ENCODE peak calls at places on chromosomes 5 and 9, in nine cellular contexts. One of them, this sample, is unnamed.

GRCh38 chr5:180197016-180197702 is 11.9 kb downstream of the RASGEF1C start:
- DNase-seq in MM.1S: no peak
- DNase-seq in IMR-90: no peak
- DNase-seq in astrocyte of the spinal cord: no peak
- DNase-seq in stomach: no peak
- DNase-seq in endothelial cell: no peak
- DNase-seq in endothelial cell of umbilical vein: no peak
- DNase-seq in lung: no peak
- DNase-seq in PC-9: no peak
- DNase-seq in this sample: no peak

GRCh38 chr9:134566936-134567335 is 74.7 kb upstream of the COL5A1 start:
- DNase-seq in MM.1S: no peak
- DNase-seq in IMR-90: no peak
- DNase-seq in astrocyte of the spinal cord: no peak
- DNase-seq in stomach: peak
- DNase-seq in endothelial cell: no peak
- DNase-seq in endothelial cell of umbilical vein: no peak
- DNase-seq in lung: no peak
- DNase-seq in PC-9: no peak
- DNase-seq in this sample: no peak

GRCh38 chr9:71112866-71113265 is 8.6 kb downstream of the TRPM3 start:
- DNase-seq in MM.1S: no peak
- DNase-seq in IMR-90: no peak
- DNase-seq in astrocyte of the spinal cord: no peak
- DNase-seq in stomach: no peak
- DNase-seq in endothelial cell: no peak
- DNase-seq in endothelial cell of umbilical vein: no peak
- DNase-seq in lung: no peak
- DNase-seq in PC-9: no peak
- DNase-seq in this sample: no peak

GRCh38 chr9:121249563-121249962 is 18.4 kb upstream of the GSN start:
- DNase-seq in MM.1S: no peak
- DNase-seq in IMR-90: no peak
- DNase-seq in astrocyte of the spinal cord: no peak
- DNase-seq in stomach: no peak
- DNase-seq in endothelial cell: no peak
- DNase-seq in endothelial cell of umbilical vein: no peak
- DNase-seq in lung: no peak
- DNase-seq in PC-9: no peak
- DNase-seq in this sample: no peak

GRCh38 chr5:9456435-9457042 is 89.3 kb downstream of the SEMA5A start:
- DNase-seq in MM.1S: no peak
- DNase-seq in IMR-90: peak
- DNase-seq in astrocyte of the spinal cord: peak
- DNase-seq in stomach: no peak
- DNase-seq in endothelial cell: no peak
- DNase-seq in endothelial cell of umbilical vein: no peak
- DNase-seq in lung: no peak
- DNase-seq in PC-9: no peak
- DNase-seq in this sample: peak

GRCh38 chr5:132489871-132490483 is 596 bp downstream of the IRF1 start:
- DNase-seq in MM.1S: peak
- DNase-seq in IMR-90: peak
- DNase-seq in astrocyte of the spinal cord: peak
- DNase-seq in stomach: peak
- DNase-seq in endothelial cell: no peak
- DNase-seq in endothelial cell of umbilical vein: peak
- DNase-seq in lung: peak
- DNase-seq in PC-9: no peak
- DNase-seq in this sample: no peak

GRCh38 chr5:148011407-148012124 is 52.2 kb upstream of the SPINK5 start:
- DNase-seq in MM.1S: no peak
- DNase-seq in IMR-90: peak
- DNase-seq in astrocyte of the spinal cord: peak
- DNase-seq in stomach: no peak
- DNase-seq in endothelial cell: no peak
- DNase-seq in endothelial cell of umbilical vein: peak
- DNase-seq in lung: no peak
- DNase-seq in PC-9: peak
- DNase-seq in this sample: no peak

GRCh38 chr9:76691761-76692313 is 72.4 kb upstream of the PCA3 start:
- DNase-seq in MM.1S: no peak
- DNase-seq in IMR-90: no peak
- DNase-seq in astrocyte of the spinal cord: peak
- DNase-seq in stomach: no peak
- DNase-seq in endothelial cell: no peak
- DNase-seq in endothelial cell of umbilical vein: peak
- DNase-seq in lung: no peak
- DNase-seq in PC-9: no peak
- DNase-seq in this sample: no peak

GRCh38 chr9:137241490-137242328 is 622 bp downstream of the TUBB4B start:
- DNase-seq in MM.1S: peak
- DNase-seq in IMR-90: peak
- DNase-seq in astrocyte of the spinal cord: peak
- DNase-seq in stomach: peak
- DNase-seq in endothelial cell: no peak
- DNase-seq in endothelial cell of umbilical vein: peak
- DNase-seq in lung: peak
- DNase-seq in PC-9: peak
- DNase-seq in this sample: no peak

DNA sequence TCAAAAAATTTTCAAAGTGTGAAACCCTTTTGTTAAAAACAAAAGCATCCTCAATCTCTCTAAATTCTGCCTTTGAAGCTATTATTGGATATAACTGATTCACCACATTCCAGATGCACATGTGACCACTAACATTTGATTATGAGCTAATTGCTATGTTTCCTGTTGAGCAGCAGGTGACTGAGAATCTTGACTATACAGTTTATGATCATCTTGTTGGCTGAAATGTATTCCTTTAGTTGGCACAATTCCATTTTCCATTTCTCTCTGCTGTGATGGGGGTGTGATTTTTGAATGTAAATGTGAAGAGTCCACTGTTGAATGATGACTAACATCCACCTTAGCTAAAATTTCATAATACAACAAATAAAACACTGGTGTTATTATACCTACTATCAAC is 10.7 kb downstream of the LYSMD3 start:
- DNase-seq in MM.1S: peak
- DNase-seq in IMR-90: peak
- DNase-seq in astrocyte of the spinal cord: no peak
- DNase-seq in stomach: no peak
- DNase-seq in endothelial cell: no peak
- DNase-seq in endothelial cell of umbilical vein: peak
- DNase-seq in lung: no peak
- DNase-seq in PC-9: no peak
- DNase-seq in this sample: no peak
- TF ChIP-seq CTCF in MM.1S: no peak
- TF ChIP-seq CTCF in IMR-90: no peak
- TF ChIP-seq CTCF in astrocyte of the spinal cord: no peak
- TF ChIP-seq CTCF in stomach: no peak
- TF ChIP-seq CTCF in endothelial cell: no peak
- TF ChIP-seq CTCF in endothelial cell of umbilical vein: no peak
- TF ChIP-seq CTCF in lung: no peak
- TF ChIP-seq CTCF in PC-9: no peak
- TF ChIP-seq CTCF in this sample: no peak

DNA sequence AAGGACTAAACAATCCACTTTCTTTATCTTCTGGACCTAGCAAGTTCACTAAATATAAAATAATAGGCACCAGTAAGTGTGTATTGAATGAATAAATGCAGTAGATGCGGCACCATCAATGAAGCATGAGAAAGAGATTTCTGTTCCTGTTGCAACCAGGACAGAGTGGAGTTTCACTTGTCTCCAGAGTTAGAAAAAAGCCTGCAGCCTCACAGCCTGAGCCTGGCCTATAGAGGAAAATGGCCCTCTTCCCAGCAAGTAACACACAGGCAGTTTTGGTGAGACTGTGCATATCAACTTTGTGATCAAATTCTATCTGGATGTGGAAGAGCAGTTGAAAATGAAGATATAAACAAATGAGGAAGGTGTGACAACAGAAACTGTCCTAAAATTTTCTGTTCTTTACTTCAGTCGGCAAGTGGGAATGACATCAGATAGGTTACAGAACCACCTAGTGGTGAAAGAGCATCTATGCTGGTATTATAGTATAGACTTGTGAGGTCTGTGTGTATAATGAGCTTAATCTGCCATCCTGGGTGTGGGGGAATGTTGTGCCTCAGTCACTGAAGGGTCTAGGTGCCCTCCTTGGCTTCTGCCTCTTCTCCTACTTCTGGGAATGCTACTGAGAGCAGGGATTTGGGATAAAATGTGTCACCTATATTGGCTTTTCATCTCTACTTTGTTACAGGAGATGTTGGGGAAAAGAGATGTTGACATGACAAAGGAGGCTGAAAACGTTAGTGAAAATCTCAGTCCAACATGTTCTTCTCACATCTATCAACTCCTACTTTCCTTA is 28.2 kb downstream of the YIPF5 start:
- DNase-seq in MM.1S: peak
- DNase-seq in IMR-90: peak
- DNase-seq in astrocyte of the spinal cord: peak
- DNase-seq in stomach: no peak
- DNase-seq in endothelial cell: no peak
- DNase-seq in endothelial cell of umbilical vein: peak
- DNase-seq in lung: no peak
- DNase-seq in PC-9: no peak
- DNase-seq in this sample: no peak
- TF ChIP-seq CTCF in MM.1S: peak
- TF ChIP-seq CTCF in IMR-90: peak
- TF ChIP-seq CTCF in astrocyte of the spinal cord: peak
- TF ChIP-seq CTCF in stomach: peak
- TF ChIP-seq CTCF in endothelial cell: peak
- TF ChIP-seq CTCF in endothelial cell of umbilical vein: peak
- TF ChIP-seq CTCF in lung: no peak
- TF ChIP-seq CTCF in PC-9: peak
- TF ChIP-seq CTCF in this sample: peak

DNA sequence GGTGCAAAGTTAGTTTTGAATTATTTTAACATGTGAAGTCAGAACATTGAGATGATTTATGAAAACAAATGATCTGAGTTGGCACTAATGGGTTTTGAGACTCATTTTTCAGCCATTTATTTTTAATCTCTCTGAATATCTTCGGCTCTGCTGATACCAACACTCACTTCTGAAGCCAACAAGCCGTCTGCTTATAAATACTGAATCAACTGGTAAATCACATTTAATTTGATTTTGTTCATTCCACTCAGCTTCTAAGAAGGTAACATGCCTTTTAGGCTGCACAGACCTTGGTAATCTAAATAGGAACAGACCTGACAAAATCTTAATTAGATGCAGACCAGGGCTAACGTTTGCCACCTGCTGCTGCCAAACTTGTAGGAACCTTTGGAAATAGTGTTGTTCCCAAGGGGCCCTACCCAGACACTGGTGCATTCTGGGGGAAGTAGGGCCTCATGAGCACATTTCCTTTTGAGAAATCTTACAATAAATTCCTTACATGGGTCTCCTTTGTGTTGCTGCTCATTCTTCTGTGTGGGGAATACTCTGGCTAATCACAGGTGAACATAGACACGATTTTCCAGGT is 182.2 kb downstream of the KCTD16 start:
- DNase-seq in MM.1S: no peak
- DNase-seq in IMR-90: no peak
- DNase-seq in astrocyte of the spinal cord: no peak
- DNase-seq in stomach: no peak
- DNase-seq in endothelial cell: no peak
- DNase-seq in endothelial cell of umbilical vein: no peak
- DNase-seq in lung: no peak
- DNase-seq in PC-9: no peak
- DNase-seq in this sample: no peak
- TF ChIP-seq CTCF in MM.1S: no peak
- TF ChIP-seq CTCF in IMR-90: no peak
- TF ChIP-seq CTCF in astrocyte of the spinal cord: no peak
- TF ChIP-seq CTCF in stomach: no peak
- TF ChIP-seq CTCF in endothelial cell: no peak
- TF ChIP-seq CTCF in endothelial cell of umbilical vein: no peak
- TF ChIP-seq CTCF in lung: no peak
- TF ChIP-seq CTCF in PC-9: no peak
- TF ChIP-seq CTCF in this sample: no peak

GRCh38 chr9:106859957-106860715 is 2.8 kb upstream of the ZNF462 start:
- DNase-seq in MM.1S: no peak
- DNase-seq in IMR-90: no peak
- DNase-seq in astrocyte of the spinal cord: peak
- DNase-seq in stomach: no peak
- DNase-seq in endothelial cell: peak
- DNase-seq in endothelial cell of umbilical vein: peak
- DNase-seq in lung: peak
- DNase-seq in PC-9: no peak
- DNase-seq in this sample: no peak

GRCh38 chr9:106862946-106863740 is at the start of gene ZNF462:
- DNase-seq in MM.1S: peak
- DNase-seq in IMR-90: peak
- DNase-seq in astrocyte of the spinal cord: peak
- DNase-seq in stomach: no peak
- DNase-seq in endothelial cell: peak
- DNase-seq in endothelial cell of umbilical vein: peak
- DNase-seq in lung: peak
- DNase-seq in PC-9: no peak
- DNase-seq in this sample: peak

GRCh38 chr9:106860731-106861584 is 2.0 kb upstream of the ZNF462 start:
- DNase-seq in MM.1S: no peak
- DNase-seq in IMR-90: peak
- DNase-seq in astrocyte of the spinal cord: peak
- DNase-seq in stomach: no peak
- DNase-seq in endothelial cell: peak
- DNase-seq in endothelial cell of umbilical vein: peak
- DNase-seq in lung: peak
- DNase-seq in PC-9: no peak
- DNase-seq in this sample: no peak

GRCh38 chr9:106861585-106862114 is 1.3 kb upstream of the ZNF462 start:
- DNase-seq in MM.1S: no peak
- DNase-seq in IMR-90: no peak
- DNase-seq in astrocyte of the spinal cord: no peak
- DNase-seq in stomach: no peak
- DNase-seq in endothelial cell: peak
- DNase-seq in endothelial cell of umbilical vein: peak
- DNase-seq in lung: no peak
- DNase-seq in PC-9: no peak
- DNase-seq in this sample: no peak

DNA sequence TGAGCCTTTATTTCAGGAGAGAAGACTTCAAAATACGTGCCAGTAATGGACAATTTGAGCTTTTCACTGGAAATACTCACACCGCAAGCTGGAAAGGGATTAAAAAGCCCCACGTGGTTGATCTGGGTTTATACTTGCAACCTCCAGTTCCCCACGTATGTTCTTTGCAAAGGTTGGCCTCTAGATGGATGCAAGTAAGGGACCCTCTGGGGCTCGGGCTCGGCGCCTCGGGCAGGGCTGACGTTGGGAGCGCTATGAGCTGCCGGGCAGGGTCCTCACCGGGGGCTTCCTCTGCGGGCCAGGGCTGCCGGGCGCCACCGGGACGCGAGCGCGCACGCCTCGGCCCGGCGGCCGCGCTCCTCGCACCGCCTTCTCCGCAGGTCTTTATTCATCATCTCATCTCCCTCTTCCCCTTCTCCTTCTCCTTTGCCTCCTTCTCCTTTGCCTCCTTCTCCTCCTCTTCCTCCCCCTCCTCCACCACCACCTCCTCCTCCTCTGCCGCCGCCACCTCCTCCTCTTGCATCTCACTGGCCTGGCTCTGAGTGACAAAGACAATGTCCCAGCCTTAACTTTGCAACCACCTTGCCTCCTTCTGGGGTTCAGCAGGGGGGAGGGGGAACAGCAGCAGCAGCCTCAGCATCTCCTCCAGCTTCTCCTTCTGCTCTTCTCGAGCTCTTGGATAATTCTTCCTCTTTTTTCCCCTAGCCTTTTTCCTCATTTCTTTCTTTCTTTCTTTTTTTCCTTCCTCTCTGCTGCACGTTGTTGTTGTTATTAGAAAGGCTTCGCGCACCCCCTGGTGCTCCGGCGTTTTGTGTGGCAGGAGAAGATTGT is 636 bp upstream of the ZNF462 start:
- DNase-seq in MM.1S: peak
- DNase-seq in IMR-90: peak
- DNase-seq in astrocyte of the spinal cord: peak
- DNase-seq in stomach: no peak
- DNase-seq in endothelial cell: peak
- DNase-seq in endothelial cell of umbilical vein: peak
- DNase-seq in lung: peak
- DNase-seq in PC-9: no peak
- DNase-seq in this sample: no peak
- TF ChIP-seq CTCF in MM.1S: peak
- TF ChIP-seq CTCF in IMR-90: peak
- TF ChIP-seq CTCF in astrocyte of the spinal cord: peak
- TF ChIP-seq CTCF in stomach: no peak
- TF ChIP-seq CTCF in endothelial cell: no peak
- TF ChIP-seq CTCF in endothelial cell of umbilical vein: no peak
- TF ChIP-seq CTCF in lung: no peak
- TF ChIP-seq CTCF in PC-9: no peak
- TF ChIP-seq CTCF in this sample: peak

This sample was measured in AG09319.